ENCODE peak calls at places on chromosomes 11 and 22, in eight cellular contexts. C, X, Z, A, R, V, T and W are unnamed samples. For H3K4me1, the result is how much of the 10 kb centered on the place peaks cover.

GRCh38 chr11:10485646-10486045 is 30.6 kb downstream of the AMPD3 start:
- DNase-seq in C (no peak), X (no peak), Z (no peak), A (no peak), R (no peak), V (no peak), T (no peak), W (no peak)

GRCh38 chr11:83956119-83956697 is 670.0 kb upstream of the CCDC90B start:
- DNase-seq in C (no peak), X (no peak), Z (no peak), A (no peak), R (no peak), V (no peak), T (no peak), W (no peak)

GRCh38 chr11:116930177-116930576 is 92.8 kb upstream of the APOA1 start:
- DNase-seq in C (peak), X (no peak), Z (peak), A (peak), R (no peak), V (no peak), T (peak), W (peak)

GRCh38 chr11:103997082-103997481 is 39.4 kb upstream of the DDI1 start:
- DNase-seq in C (no peak), X (no peak), Z (no peak), A (no peak), R (no peak), V (no peak), T (no peak), W (no peak)

GRCh38 chr22:22945195-22945594 is 57.6 kb downstream of the IGLL5 start:
- DNase-seq in C (no peak), X (no peak), Z (peak), A (no peak), R (no peak), V (no peak), T (no peak), W (no peak)

GRCh38 chr22:36862251-36863242 is 1.7 kb downstream of the NCF4 start:
- DNase-seq in C (no peak), X (no peak), Z (no peak), A (no peak), R (no peak), V (no peak), T (no peak), W (no peak)

GRCh38 chr11:118003021-118003423 is 16.8 kb downstream of the IL10RA start:
- DNase-seq in C (no peak), X (no peak), Z (peak), A (no peak), R (no peak), V (no peak), T (no peak), W (no peak)

GRCh38 chr22:42760806-42761565 is 40.3 kb upstream of the A4GALT start:
- DNase-seq in C (no peak), X (no peak), Z (no peak), A (no peak), R (no peak), V (no peak), T (no peak), W (peak)

GRCh38 chr11:62755086-62755615 is 1.2 kb upstream of the ZBTB3 start:
- DNase-seq in C (no peak), X (no peak), Z (no peak), A (no peak), R (no peak), V (no peak), T (no peak), W (no peak)

GRCh38 chr11:100706179-100706578 is 19.1 kb downstream of the ARHGAP42 start:
- DNase-seq in C (no peak), X (no peak), Z (no peak), A (no peak), R (no peak), V (no peak), T (no peak), W (peak)

GRCh38 chr11:48025293-48025982 is 45.1 kb downstream of the PTPRJ start:
- DNase-seq in C (no peak), X (no peak), Z (no peak), A (no peak), R (peak), V (no peak), T (no peak), W (no peak)

GRCh38 chr22:45863981-45864751 is 112.8 kb downstream of the WNT7B start:
- DNase-seq in C (peak), X (peak), Z (peak), A (peak), R (peak), V (peak), T (peak), W (peak)

GRCh38 chr11:130124096-130124495 is 35.5 kb upstream of the ST14 start:
- DNase-seq in C (peak), X (no peak), Z (no peak), A (peak), R (peak), V (peak), T (peak), W (no peak)

GRCh38 chr22:30906946-30907345 is 61.6 kb downstream of the MORC2 start:
- DNase-seq in C (no peak), X (no peak), Z (no peak), A (no peak), R (no peak), V (no peak), T (no peak), W (no peak)

GRCh38 chr11:69654001-69654659 is 13.2 kb downstream of the CCND1 start:
- DNase-seq in C (no peak), X (peak), Z (no peak), A (no peak), R (no peak), V (no peak), T (no peak), W (no peak)

GRCh38 chr11:3902441-3902840 is 47.0 kb downstream of the STIM1 start:
- DNase-seq in C (no peak), X (no peak), Z (no peak), A (no peak), R (no peak), V (no peak), T (no peak), W (no peak)

GRCh38 chr11:13963169-13963948 is 836 bp downstream of the SPON1 start:
- DNase-seq in C (no peak), X (peak), Z (no peak), A (peak), R (no peak), V (no peak), T (peak), W (no peak)

DNA sequence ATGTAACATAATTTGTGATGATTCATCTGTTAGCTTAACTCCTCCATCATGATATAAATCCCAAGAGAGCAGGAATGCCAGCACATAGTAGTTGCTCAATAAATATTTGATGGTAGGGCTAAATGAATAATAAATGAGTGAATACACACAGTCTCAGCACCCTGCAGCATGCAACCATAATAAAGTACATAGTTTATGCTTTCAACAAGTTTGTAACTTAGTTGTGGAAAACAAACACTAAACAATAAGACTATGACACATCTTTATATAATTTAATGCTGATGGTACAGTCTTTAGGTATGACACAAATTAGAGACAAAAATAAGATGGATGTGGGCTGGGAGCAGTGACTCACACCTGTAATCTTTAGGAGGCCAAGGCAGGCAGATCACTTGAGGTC is 3.8 kb downstream of the ALKBH8 start:
- DNase-seq in C (peak), X (no peak), Z (no peak), A (no peak), R (no peak), V (no peak), T (no peak), W (no peak)
- H3K4me1 ChIP-seq in C (under half), X (under half), Z (under half), A (under half), R (under half), V (half or more), T (under half), W (under half)

GRCh38 chr11:57370251-57370650 is 10.7 kb downstream of the PRG3 start:
- DNase-seq in C (peak), X (no peak), Z (no peak), A (no peak), R (no peak), V (no peak), T (no peak), W (no peak)
- H2AFZ ChIP-seq in C (no peak), X (no peak), Z (no peak), A (no peak), R (no peak), V (no peak), T (no peak), W (no peak)

DNA sequence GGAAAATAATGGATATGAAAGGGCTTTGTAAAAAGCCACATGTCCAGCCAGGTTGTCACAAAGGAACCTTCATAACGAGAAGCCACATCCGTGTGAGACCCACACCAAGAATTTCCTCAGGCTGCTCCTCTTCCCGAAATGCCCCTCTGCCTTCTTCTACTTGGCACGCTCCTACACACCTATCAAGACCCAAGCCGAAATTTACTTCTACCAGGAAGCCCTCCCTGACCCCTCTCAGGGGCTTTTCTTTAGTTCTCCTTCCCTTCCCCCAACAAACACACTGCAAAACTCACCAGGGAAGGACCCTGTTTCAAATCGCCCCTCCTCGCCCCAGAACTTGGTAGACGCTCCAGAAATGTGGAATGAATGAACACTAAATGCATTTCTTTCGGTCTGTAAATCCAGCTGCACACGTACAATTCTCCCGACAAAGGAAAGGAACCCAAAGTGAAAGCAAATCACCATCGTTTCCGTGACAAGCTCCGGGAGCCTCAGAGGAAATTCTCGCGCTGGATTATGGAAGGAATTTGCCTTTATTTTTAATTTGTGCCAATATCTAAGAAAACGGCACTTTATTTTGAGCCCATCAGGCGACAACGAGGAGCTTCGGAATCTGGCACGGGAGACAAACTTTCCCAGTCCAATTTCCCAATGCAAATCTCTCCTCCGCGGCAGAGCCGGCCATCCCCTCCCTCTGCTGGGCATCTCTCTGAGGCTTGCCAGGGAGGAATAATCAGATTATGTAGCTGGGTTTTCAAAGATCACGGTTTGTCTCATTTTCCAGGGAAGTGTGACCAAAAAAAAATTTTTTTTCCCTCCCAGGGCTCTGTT is 13.2 kb upstream of the SHISAL1 start:
- DNase-seq in C (peak), X (no peak), Z (no peak), A (no peak), R (no peak), V (no peak), T (peak), W (no peak)
- TF ChIP-seq CTCF in C (peak), X (no peak), Z (no peak), A (peak), R (no peak), V (no peak), T (peak), W (no peak)

DNA sequence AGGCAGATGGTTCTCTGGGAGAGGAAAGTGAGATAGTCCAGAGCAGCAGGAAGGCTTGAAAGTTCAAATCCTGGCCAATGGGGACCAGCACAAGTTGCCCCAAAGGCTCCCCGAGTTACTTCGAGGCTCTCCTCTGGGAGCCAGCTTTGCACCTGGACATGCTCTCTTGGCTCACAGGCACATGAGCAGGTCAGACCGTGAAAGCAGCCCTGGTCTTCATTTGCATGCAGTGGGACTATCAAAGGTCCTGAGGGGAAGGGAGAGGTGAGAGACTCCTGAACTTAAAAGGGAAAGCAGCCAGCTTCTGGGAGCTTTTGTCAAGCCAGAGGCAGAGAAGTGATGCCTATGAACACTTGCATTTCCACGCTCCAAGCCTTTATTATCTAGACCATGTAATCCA is 100.1 kb downstream of the NTM start:
- DNase-seq in C (no peak), X (no peak), Z (no peak), A (no peak), R (no peak), V (no peak), T (no peak), W (no peak)
- H3K4me1 ChIP-seq in C (under half), X (under half), Z (under half), A (under half), R (under half), V (under half), T (under half), W (under half)

GRCh38 chr11:94678901-94679300 is 89.3 kb upstream of the AMOTL1 start:
- DNase-seq in C (peak), X (no peak), Z (no peak), A (no peak), R (no peak), V (no peak), T (no peak), W (no peak)

GRCh38 chr11:94675788-94676187 is 92.4 kb upstream of the AMOTL1 start:
- DNase-seq in C (peak), X (no peak), Z (no peak), A (no peak), R (no peak), V (no peak), T (no peak), W (no peak)

GRCh38 chr11:94680426-94680825 is 87.7 kb upstream of the AMOTL1 start:
- DNase-seq in C (no peak), X (no peak), Z (no peak), A (no peak), R (no peak), V (no peak), T (no peak), W (no peak)

GRCh38 chr11:94676769-94677168 is 91.4 kb upstream of the AMOTL1 start:
- DNase-seq in C (no peak), X (no peak), Z (no peak), A (peak), R (no peak), V (no peak), T (no peak), W (no peak)

GRCh38 chr11:94678236-94678635 is 89.9 kb upstream of the AMOTL1 start:
- DNase-seq in C (peak), X (no peak), Z (no peak), A (no peak), R (peak), V (no peak), T (no peak), W (no peak)
- H2AFZ ChIP-seq in C (peak), X (no peak), Z (no peak), A (no peak), R (peak), V (no peak), T (no peak), W (no peak)

DNA sequence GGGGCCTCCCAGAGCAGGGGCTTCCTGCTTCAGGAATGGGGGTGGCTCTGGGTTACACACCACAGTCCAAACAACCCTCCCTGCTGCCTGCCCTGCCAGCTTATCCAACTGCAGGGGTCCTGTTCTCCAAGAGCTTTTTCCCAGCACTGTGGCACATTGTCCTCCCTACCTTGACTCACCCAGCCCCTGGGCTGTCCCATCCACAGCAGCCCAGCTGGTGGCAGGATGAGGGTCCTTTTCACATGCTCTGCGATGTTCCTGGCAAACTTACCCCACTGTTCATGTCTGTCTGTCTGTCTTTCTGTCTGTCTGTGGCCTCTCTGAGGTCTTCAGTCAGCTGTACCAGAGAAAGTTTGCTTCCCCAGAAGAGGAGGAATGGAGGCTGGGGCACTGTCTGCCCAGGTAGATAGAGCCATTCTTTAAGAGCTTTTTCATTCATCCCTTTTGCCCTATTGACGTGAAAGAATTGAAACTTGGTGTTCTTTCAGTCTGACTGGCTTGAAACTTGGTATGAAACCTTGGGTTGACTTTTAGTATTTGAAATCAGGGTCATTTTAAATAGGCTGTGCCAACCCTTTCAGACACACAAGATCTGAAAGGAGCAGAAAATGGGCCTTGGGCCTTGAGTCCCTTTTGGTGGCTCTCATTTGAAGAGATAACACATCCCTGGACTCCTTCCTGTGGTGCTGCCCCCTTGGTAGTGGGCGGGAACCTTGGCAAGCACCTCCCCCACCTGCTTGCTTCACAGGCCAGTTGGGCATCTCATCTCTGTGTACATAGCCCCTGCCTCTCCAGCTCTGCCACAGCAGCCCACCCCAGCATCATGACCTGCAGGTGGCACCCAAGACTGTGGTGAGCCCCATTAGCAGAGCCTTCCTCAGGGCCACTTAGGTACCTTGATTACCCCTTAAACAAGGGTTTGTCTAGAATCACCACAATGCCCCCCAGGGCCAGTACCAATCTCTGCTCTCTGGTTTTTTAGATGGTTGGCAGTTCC is 74.6 kb upstream of the SUSD2 start:
- DNase-seq in C (no peak), X (peak), Z (peak), A (no peak), R (no peak), V (no peak), T (peak), W (peak)
- TF ChIP-seq CTCF in C (no peak), X (peak), Z (peak), A (no peak), R (no peak), V (no peak), T (peak), W (peak)

DNA sequence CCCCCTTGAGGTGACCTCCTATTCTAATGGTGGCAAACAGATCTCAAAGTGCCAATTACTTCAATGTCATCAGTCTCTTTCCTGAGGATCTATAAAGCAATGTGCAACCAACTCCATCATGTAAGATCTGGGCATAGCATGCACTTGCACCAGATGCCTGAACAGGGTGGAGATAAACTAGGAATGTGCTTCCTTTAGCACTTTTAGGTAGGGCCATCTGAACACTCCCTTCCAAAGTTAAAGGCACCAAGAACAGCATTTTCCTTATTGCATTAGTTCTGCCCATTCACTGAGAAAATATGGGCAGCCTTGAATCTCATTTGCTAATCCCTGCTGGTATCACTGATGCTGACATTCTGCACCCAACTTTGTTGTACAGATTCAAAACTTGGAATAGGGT is 112.0 kb downstream of the SGSM3 start:
- DNase-seq in C (peak), X (no peak), Z (no peak), A (no peak), R (peak), V (no peak), T (no peak), W (no peak)
- H3K4me1 ChIP-seq in C (half or more), X (under half), Z (under half), A (under half), R (under half), V (under half), T (under half), W (under half)

GRCh38 chr11:102220728-102221467 is 96.4 kb upstream of the BIRC3 start:
- DNase-seq in C (peak), X (no peak), Z (no peak), A (no peak), R (no peak), V (no peak), T (peak), W (no peak)
- H2AFZ ChIP-seq in C (no peak), X (no peak), Z (no peak), A (no peak), R (no peak), V (no peak), T (no peak), W (no peak)

DNA sequence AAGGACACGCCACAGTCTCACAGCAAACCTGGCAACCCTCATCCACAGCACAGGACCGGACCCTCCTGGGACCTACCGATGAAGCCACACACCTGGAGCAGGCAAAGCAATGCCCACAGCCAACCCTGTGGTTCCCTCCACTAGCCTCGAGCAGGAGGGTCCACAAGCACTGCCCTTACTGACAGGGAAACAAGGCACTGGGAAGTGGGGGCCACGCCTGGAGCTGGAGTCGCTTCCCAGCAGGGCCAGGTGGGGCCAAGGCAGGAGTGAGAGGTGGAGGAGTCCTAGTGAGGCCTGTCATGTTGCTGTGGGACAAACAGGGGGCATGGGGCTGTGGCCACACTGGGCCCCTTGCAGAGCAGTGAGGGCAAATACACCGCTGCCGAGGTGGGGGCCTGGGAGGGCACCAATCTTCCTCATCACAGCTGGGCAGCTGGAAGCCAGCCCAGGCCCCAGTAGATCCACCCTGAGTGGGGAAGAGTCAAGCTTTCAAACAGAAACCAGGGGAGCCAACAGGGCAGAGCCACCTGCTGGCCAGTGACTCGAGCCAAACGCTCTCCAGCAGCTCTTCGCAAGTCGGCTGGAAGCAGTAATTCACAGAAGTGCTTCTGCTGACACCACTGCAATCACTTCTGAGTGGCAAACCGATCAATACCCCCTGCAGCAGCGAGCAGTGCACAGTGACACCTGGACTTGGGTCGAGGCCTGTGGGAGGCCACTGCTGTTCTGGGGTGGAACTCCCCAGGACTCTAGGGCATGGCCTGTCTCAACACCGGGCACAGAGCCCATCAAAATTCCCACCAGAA is 13.7 kb downstream of the SULT4A1 start:
- DNase-seq in C (no peak), X (peak), Z (no peak), A (peak), R (no peak), V (peak), T (peak), W (no peak)
- TF ChIP-seq CTCF in C (peak), X (peak), Z (no peak), A (peak), R (peak), V (no peak), T (peak), W (peak)

GRCh38 chr11:87439981-87440760 is 402.4 kb downstream of the TMEM135 start:
- DNase-seq in C (no peak), X (no peak), Z (no peak), A (no peak), R (no peak), V (no peak), T (no peak), W (no peak)
- H3K4me1 ChIP-seq in C (under half), X (under half), Z (under half), A (under half), R (under half), V (under half), T (under half), W (under half)